ENCODE peak calls at places on chromosomes 6 and 20, in nine cellular contexts. Z is endothelial cell; S is sigmoid colon; H is DND-41; C is CD4-positive, alpha-beta T cell; B is tibial artery; I is pancreas; R is HFFc6; O is GM12865. P is an unnamed sample.

GRCh38 chr6:2940010-2940850 is 31.1 kb downstream of the SERPINB6 start:
- DNase-seq in Z (no peak), S (no peak), H (peak), C (peak), B (no peak), I (peak), R (no peak), O (peak), P (peak)

GRCh38 chr20:37384683-37385174 is 38.8 kb downstream of the SRC start:
- DNase-seq in Z (peak), S (peak), H (peak), C (peak), B (peak), I (peak), R (peak), O (peak), P (peak)

GRCh38 chr6:40923326-40923725 is 115.7 kb downstream of the UNC5CL start:
- DNase-seq in Z (no peak), S (no peak), H (no peak), C (no peak), B (no peak), I (no peak), R (no peak), O (no peak), P (no peak)

GRCh38 chr6:52418606-52419005 is 1.5 kb upstream of the EFHC1 start:
- DNase-seq in Z (no peak), S (no peak), H (no peak), C (no peak), B (no peak), I (no peak), R (no peak), O (no peak), P (no peak)

GRCh38 chr20:47887064-47887463 is 101.8 kb upstream of the SULF2 start:
- DNase-seq in Z (no peak), S (no peak), H (no peak), C (no peak), B (no peak), I (no peak), R (no peak), O (no peak), P (no peak)

GRCh38 chr20:41508335-41508734 is 109.8 kb downstream of the CHD6 start:
- DNase-seq in Z (peak), S (no peak), H (no peak), C (no peak), B (no peak), I (no peak), R (no peak), O (no peak), P (no peak)

GRCh38 chr20:1163105-1163504 is 21.7 kb downstream of the TMEM74B start:
- DNase-seq in Z (no peak), S (no peak), H (no peak), C (no peak), B (no peak), I (no peak), R (no peak), O (peak), P (no peak)

GRCh38 chr20:33790571-33790970 is 20.6 kb upstream of the CHMP4B start:
- DNase-seq in Z (no peak), S (peak), H (no peak), C (no peak), B (no peak), I (peak), R (no peak), O (no peak), P (no peak)

GRCh38 chr6:45605971-45606370 is 228.2 kb upstream of the SUPT3H start:
- DNase-seq in Z (no peak), S (no peak), H (no peak), C (no peak), B (no peak), I (no peak), R (no peak), O (no peak), P (no peak)

GRCh38 chr6:44059359-44060342 is 67.6 kb downstream of the MRPL14 start:
- DNase-seq in Z (no peak), S (no peak), H (no peak), C (no peak), B (no peak), I (no peak), R (peak), O (no peak), P (no peak)

GRCh38 chr6:130390890-130391289 is 25.1 kb downstream of the TMEM200A start:
- DNase-seq in Z (no peak), S (no peak), H (no peak), C (no peak), B (no peak), I (no peak), R (no peak), O (no peak), P (no peak)

GRCh38 chr6:30589754-30590358 is 18.6 kb downstream of the ABCF1 start:
- DNase-seq in Z (no peak), S (no peak), H (no peak), C (no peak), B (no peak), I (peak), R (no peak), O (no peak), P (no peak)

GRCh38 chr6:162904069-162904663 is 176.4 kb downstream of the PACRG start:
- DNase-seq in Z (no peak), S (no peak), H (no peak), C (no peak), B (no peak), I (no peak), R (no peak), O (no peak), P (no peak)

GRCh38 chr6:9482030-9482731 is 932.7 kb downstream of the TFAP2A start:
- DNase-seq in Z (no peak), S (no peak), H (no peak), C (no peak), B (no peak), I (no peak), R (peak), O (no peak), P (no peak)

GRCh38 chr6:43771210-43771857 is 1.3 kb downstream of the VEGFA start:
- DNase-seq in Z (peak), S (peak), H (peak), C (peak), B (peak), I (peak), R (peak), O (peak), P (peak)

GRCh38 chr6:118844915-118845314 is 49.0 kb upstream of the ASF1A start:
- DNase-seq in Z (no peak), S (no peak), H (no peak), C (no peak), B (no peak), I (no peak), R (no peak), O (peak), P (peak)

GRCh38 chr6:85113934-85114582 is 335.8 kb upstream of the NT5E start:
- DNase-seq in Z (no peak), S (peak), H (no peak), C (no peak), B (no peak), I (no peak), R (no peak), O (no peak), P (no peak)

GRCh38 chr20:57734754-57735153 is 24.9 kb upstream of the PMEPA1 start:
- DNase-seq in Z (no peak), S (no peak), H (no peak), C (no peak), B (no peak), I (no peak), R (no peak), O (no peak), P (no peak)

GRCh38 chr6:112049051-112049799 is 4.7 kb upstream of the CCN6 start:
- DNase-seq in Z (no peak), S (no peak), H (no peak), C (no peak), B (no peak), I (no peak), R (peak), O (no peak), P (no peak)

GRCh38 chr20:48738399-48739304 is 89.1 kb downstream of the PREX1 start:
- DNase-seq in Z (no peak), S (peak), H (no peak), C (no peak), B (no peak), I (no peak), R (no peak), O (peak), P (peak)

GRCh38 chr6:120903836-120904235 is 430.4 kb downstream of the TBC1D32 start:
- DNase-seq in Z (no peak), S (no peak), H (no peak), C (no peak), B (no peak), I (no peak), R (peak), O (no peak), P (no peak)

GRCh38 chr20:9348316-9348715 is 166.1 kb upstream of the LAMP5 start:
- DNase-seq in Z (no peak), S (no peak), H (no peak), C (no peak), B (no peak), I (no peak), R (no peak), O (no peak), P (no peak)

GRCh38 chr6:28580484-28580883 is 54.8 kb downstream of the GPX5 start:
- DNase-seq in Z (no peak), S (no peak), H (no peak), C (no peak), B (no peak), I (no peak), R (no peak), O (no peak), P (no peak)

GRCh38 chr20:53608456-53609413 is 15.1 kb upstream of the ZNF217 start:
- DNase-seq in Z (no peak), S (no peak), H (peak), C (no peak), B (peak), I (no peak), R (no peak), O (no peak), P (no peak)

GRCh38 chr6:51350308-51350904 is 531.7 kb downstream of the TFAP2B start:
- DNase-seq in Z (no peak), S (no peak), H (no peak), C (no peak), B (no peak), I (no peak), R (no peak), O (peak), P (peak)

GRCh38 chr20:30912006-30912660 is 345.3 kb upstream of the DEFB115 start:
- DNase-seq in Z (no peak), S (no peak), H (no peak), C (no peak), B (no peak), I (no peak), R (no peak), O (no peak), P (no peak)

GRCh38 chr6:121849477-121849876 is 414.0 kb downstream of the GJA1 start:
- DNase-seq in Z (peak), S (peak), H (peak), C (no peak), B (peak), I (no peak), R (peak), O (peak), P (peak)

GRCh38 chr6:136526196-136526930 is 23.9 kb downstream of the MAP7 start:
- DNase-seq in Z (peak), S (peak), H (peak), C (no peak), B (peak), I (peak), R (peak), O (no peak), P (peak)

GRCh38 chr6:37514377-37514776 is 14.7 kb upstream of the CCDC167 start:
- DNase-seq in Z (no peak), S (no peak), H (no peak), C (peak), B (no peak), I (no peak), R (peak), O (no peak), P (no peak)

GRCh38 chr20:18092890-18093289 is 35.2 kb upstream of the OVOL2 start:
- DNase-seq in Z (no peak), S (no peak), H (no peak), C (no peak), B (no peak), I (no peak), R (no peak), O (no peak), P (peak)

GRCh38 chr20:9353916-9354276 is 160.5 kb upstream of the LAMP5 start:
- DNase-seq in Z (no peak), S (no peak), H (no peak), C (no peak), B (no peak), I (no peak), R (no peak), O (no peak), P (no peak)

GRCh38 chr20:32987044-32987825 is 17.0 kb downstream of the SUN5 start:
- DNase-seq in Z (no peak), S (no peak), H (no peak), C (no peak), B (no peak), I (no peak), R (no peak), O (no peak), P (no peak)

GRCh38 chr6:137266032-137266586 is 46.9 kb upstream of the IFNGR1 start:
- DNase-seq in Z (no peak), S (no peak), H (no peak), C (no peak), B (no peak), I (no peak), R (no peak), O (no peak), P (no peak)

GRCh38 chr6:25279748-25280616 is 808 bp downstream of the CARMIL1 start:
- DNase-seq in Z (peak), S (peak), H (no peak), C (no peak), B (no peak), I (peak), R (no peak), O (peak), P (peak)

GRCh38 chr20:46959081-46959692 is 64.5 kb downstream of the EYA2 start:
- DNase-seq in Z (no peak), S (no peak), H (no peak), C (no peak), B (no peak), I (no peak), R (peak), O (no peak), P (no peak)

GRCh38 chr6:44569931-44570385 is 182.5 kb downstream of the CDC5L start:
- DNase-seq in Z (no peak), S (no peak), H (no peak), C (no peak), B (peak), I (no peak), R (peak), O (no peak), P (no peak)

GRCh38 chr6:122530440-122531046 is 58.9 kb upstream of the SERINC1 start:
- DNase-seq in Z (peak), S (no peak), H (peak), C (peak), B (peak), I (no peak), R (peak), O (peak), P (peak)

GRCh38 chr20:45157977-45158376 is 16.7 kb upstream of the PI3 start:
- DNase-seq in Z (no peak), S (no peak), H (no peak), C (no peak), B (no peak), I (no peak), R (peak), O (no peak), P (no peak)

DNA sequence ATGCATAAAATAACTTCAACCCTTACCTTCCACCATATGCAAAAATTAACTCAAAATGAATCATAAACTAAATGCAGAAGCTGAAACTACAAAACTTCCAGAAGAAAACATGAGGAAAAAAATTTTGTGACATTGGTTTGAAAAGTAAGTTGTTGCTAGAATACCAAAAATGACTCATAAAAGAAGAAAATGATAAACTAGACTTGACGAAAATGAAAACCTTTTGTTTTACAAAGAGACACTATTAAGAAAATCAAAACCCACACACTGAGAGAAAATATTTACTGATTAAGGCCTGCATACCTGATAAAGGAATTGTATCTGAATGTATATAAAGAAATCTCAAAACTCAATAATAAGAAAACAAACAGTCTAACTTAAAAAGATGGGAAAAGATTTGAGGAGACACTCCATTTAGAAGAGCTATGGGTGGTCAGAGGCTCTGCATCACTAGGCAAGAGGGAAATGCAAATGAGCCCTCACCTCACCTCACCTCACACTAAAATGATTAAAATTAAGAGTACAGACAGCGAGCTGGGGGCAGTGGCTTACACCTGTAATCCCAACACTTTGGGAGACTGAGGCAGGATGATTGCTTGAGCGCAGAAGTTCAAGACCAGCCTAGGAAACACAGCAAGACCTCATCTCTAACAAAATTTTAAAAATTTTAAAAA is 97.6 kb upstream of the CST7 start:
- DNase-seq in Z (no peak), S (no peak), H (no peak), C (no peak), B (no peak), I (no peak), R (no peak), O (no peak), P (no peak)
- TF ChIP-seq CTCF in Z (no peak), S (no peak), H (no peak), C (no peak), B (no peak), I (no peak), R (no peak), O (no peak), P (no peak)

GRCh38 chr6:100504786-100505737 is 40.3 kb upstream of the SIM1 start:
- DNase-seq in Z (no peak), S (no peak), H (no peak), C (no peak), B (no peak), I (no peak), R (peak), O (peak), P (no peak)
- TF ChIP-seq CTCF in Z (no peak), S (no peak), H (no peak), C (no peak), B (no peak), I (no peak), R (peak), O (no peak), P (no peak)

GRCh38 chr20:61562897-61563504 is 310.9 kb downstream of the CDH4 start:
- DNase-seq in Z (no peak), S (no peak), H (no peak), C (no peak), B (no peak), I (no peak), R (no peak), O (no peak), P (no peak)

GRCh38 chr20:61561111-61561830 is 309.2 kb downstream of the CDH4 start:
- DNase-seq in Z (no peak), S (no peak), H (no peak), C (no peak), B (no peak), I (no peak), R (no peak), O (no peak), P (no peak)

GRCh38 chr20:61558726-61559125 is 306.7 kb downstream of the CDH4 start:
- DNase-seq in Z (no peak), S (no peak), H (no peak), C (no peak), B (no peak), I (no peak), R (peak), O (no peak), P (no peak)

GRCh38 chr20:61559706-61560315 is 307.8 kb downstream of the CDH4 start:
- DNase-seq in Z (no peak), S (no peak), H (no peak), C (no peak), B (no peak), I (no peak), R (no peak), O (no peak), P (no peak)

GRCh38 chr20:61560361-61560853 is 308.3 kb downstream of the CDH4 start:
- DNase-seq in Z (no peak), S (no peak), H (no peak), C (no peak), B (no peak), I (no peak), R (peak), O (no peak), P (no peak)
- TF ChIP-seq CTCF in Z (no peak), S (no peak), H (peak), C (no peak), B (no peak), I (no peak), R (peak), O (no peak), P (no peak)

DNA sequence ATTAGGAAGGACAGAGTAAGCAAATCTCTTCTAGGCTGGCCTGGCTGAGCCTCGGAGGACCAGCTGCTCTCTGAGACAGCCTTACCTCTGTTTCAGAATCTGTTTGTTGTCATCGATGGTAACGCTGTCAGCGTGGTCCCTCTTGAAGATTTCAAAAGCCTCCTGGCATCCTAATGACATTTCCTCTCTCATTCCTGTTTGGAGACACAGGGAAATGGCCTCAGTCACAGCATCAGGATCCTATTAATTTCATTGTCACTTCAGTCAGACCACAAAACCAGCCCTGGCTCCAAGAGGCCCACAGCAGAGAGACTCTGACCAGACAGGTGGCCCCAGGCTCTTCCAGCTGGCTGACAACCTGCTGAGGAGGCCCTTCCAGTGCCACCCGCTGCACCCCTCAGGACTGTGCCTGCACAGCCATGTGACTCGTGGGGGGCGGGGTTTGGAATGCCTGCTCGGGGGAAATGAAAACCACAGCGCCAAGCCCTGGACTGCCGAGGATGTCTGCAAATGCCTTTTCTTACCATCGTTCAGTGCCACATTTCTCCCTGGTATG is 108.5 kb upstream of the KCNK16 start:
- DNase-seq in Z (no peak), S (peak), H (peak), C (no peak), B (peak), I (no peak), R (no peak), O (no peak), P (no peak)
- TF ChIP-seq CTCF in Z (no peak), S (no peak), H (no peak), C (no peak), B (no peak), I (no peak), R (no peak), O (no peak), P (no peak)

GRCh38 chr6:5213851-5214507 is 46.8 kb downstream of the LYRM4 start:
- DNase-seq in Z (no peak), S (no peak), H (no peak), C (no peak), B (no peak), I (no peak), R (peak), O (no peak), P (no peak)
- TF ChIP-seq CTCF in Z (no peak), S (no peak), H (no peak), C (no peak), B (peak), I (no peak), R (peak), O (no peak), P (no peak)

GRCh38 chr6:131602913-131603312 is 25.1 kb downstream of the MED23 start:
- DNase-seq in Z (no peak), S (no peak), H (no peak), C (no peak), B (no peak), I (no peak), R (peak), O (no peak), P (no peak)
- TF ChIP-seq CTCF in Z (no peak), S (no peak), H (no peak), C (no peak), B (no peak), I (no peak), R (no peak), O (no peak), P (no peak)

DNA sequence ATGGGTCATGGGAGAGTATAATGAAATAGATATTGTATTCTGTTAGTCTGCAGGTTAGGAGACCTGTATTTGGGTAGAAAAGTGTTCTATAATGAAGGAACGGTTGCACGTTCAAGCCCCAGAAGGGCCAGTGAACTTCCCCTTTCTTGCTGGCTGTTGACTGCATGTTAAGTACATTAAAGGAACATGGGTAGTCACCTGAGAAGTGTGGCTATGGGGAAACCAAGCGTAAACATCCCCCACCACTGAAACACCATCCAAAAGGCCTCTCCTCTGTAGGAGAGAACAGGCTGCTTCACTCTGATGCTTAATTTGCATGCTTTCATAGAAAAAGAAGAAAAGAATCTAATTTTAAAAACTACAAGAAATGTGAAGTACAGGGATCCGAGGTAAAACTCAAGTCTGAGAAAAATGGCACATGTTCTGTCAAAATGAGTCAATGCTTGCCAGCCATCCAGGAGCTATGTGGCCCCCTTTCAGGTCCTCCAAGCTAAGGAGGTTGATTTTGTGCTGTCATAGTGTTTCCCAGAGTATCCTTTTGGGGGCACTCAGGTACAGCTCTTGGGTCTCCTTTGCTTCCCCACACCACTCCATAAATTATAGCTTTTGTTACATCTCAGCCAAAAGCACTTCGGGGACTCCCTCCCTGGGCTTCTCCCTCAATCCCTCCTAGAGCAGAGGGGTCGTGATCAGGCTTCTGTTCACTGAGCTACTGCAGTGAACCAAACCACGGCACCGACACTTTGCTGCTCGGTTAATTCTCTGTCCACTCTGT is 283.7 kb upstream of the AGPAT4 start:
- DNase-seq in Z (no peak), S (no peak), H (no peak), C (no peak), B (no peak), I (no peak), R (no peak), O (no peak), P (no peak)
- TF ChIP-seq CTCF in Z (no peak), S (no peak), H (no peak), C (no peak), B (no peak), I (no peak), R (no peak), O (peak), P (no peak)

P was measured in GM13976.